ENCODE peak calls at places on chromosomes 12 and 14, in six cellular contexts. D is body of pancreas, J is tibial nerve, G is A549, E is IMR-90, F is spleen. W is an unnamed sample.

GRCh38 chr12:20220339-20220738 is 148.0 kb upstream of the PDE3A start:
- DNase-seq in E (peak; percentile 34), F (no peak), D (no peak), J (no peak), G (no peak), W (no peak)

GRCh38 chr12:7994731-7995205 is 37.7 kb upstream of the FOXJ2 start:
- DNase-seq in D (no peak), G (no peak), F (no peak), J (no peak), E (peak; percentile 97), W (no peak)

GRCh38 chr14:91892918-91893527 is 25.7 kb upstream of the TC2N start:
- DNase-seq in G (peak; percentile 38), E (no peak), J (no peak), D (no peak), F (no peak), W (no peak)

GRCh38 chr12:112148031-112148513 is 22.7 kb downstream of the TRAFD1 start:
- DNase-seq in J (no peak), E (peak; percentile 79), F (no peak), D (no peak), G (no peak), W (no peak)

GRCh38 chr14:101458536-101459391 is 102.5 kb upstream of the DIO3 start:
- DNase-seq in G (no peak), J (no peak), E (no peak), F (peak; percentile 54), D (no peak), W (no peak)

GRCh38 chr12:105659355-105660075 is 329.0 kb downstream of the C12orf75 start:
- DNase-seq in E (no peak), D (no peak), G (no peak), F (no peak), J (peak; percentile 28), W (no peak)

GRCh38 chr14:99572173-99572999 is 31.6 kb downstream of the CCDC85C start:
- DNase-seq in E (no peak), G (no peak), F (no peak), D (peak; percentile 55), J (no peak), W (peak; percentile 71)

GRCh38 chr12:81863406-81863805 is 104.3 kb upstream of the PPFIA2 start:
- DNase-seq in D (no peak), E (no peak), G (no peak), J (no peak), F (no peak), W (no peak)

GRCh38 chr12:49720214-49720613 is 13.0 kb upstream of the FMNL3 start:
- DNase-seq in D (no peak), G (no peak), E (no peak), F (no peak), J (no peak), W (no peak)

GRCh38 chr12:106311139-106311538 is 8.6 kb downstream of the TCP11L2 start:
- DNase-seq in E (no peak), F (no peak), J (no peak), G (no peak), D (no peak), W (no peak)

GRCh38 chr14:101435546-101435945 is 125.7 kb upstream of the DIO3 start:
- DNase-seq in G (no peak), D (no peak), E (no peak), J (no peak), F (no peak), W (no peak)

GRCh38 chr12:105100207-105100985 is 7.1 kb upstream of the WASHC4 start:
- DNase-seq in F (no peak), J (no peak), G (no peak), D (no peak), E (peak; percentile 76), W (no peak)

GRCh38 chr14:58805057-58805456 is 167.3 kb downstream of the DACT1 start:
- DNase-seq in E (peak; percentile 4), F (no peak), G (no peak), D (no peak), J (peak; percentile 21), W (no peak)

GRCh38 chr12:121005346-121005815 is 10.9 kb downstream of the C12orf43 start:
- DNase-seq in G (no peak), E (peak; percentile 23), J (no peak), F (peak; percentile 81), D (peak; percentile 36), W (no peak)

GRCh38 chr14:94823556-94824341 is 53.8 kb upstream of the GSC start:
- DNase-seq in F (no peak), E (no peak), G (peak; percentile 31), D (no peak), J (no peak), W (no peak)

GRCh38 chr12:120562906-120563305 is 18.3 kb downstream of the POP5 start:
- DNase-seq in J (no peak), D (no peak), G (no peak), F (no peak), E (no peak), W (no peak)

GRCh38 chr12:93582351-93582750 is 9.9 kb downstream of the SOCS2 start:
- DNase-seq in J (no peak), D (no peak), E (no peak), F (no peak), G (no peak), W (no peak)

GRCh38 chr14:71117839-71118743 is 210.8 kb downstream of the PCNX1 start:
- DNase-seq in D (peak; percentile 25), F (no peak), E (peak; percentile 78), J (no peak), G (no peak), W (no peak)

GRCh38 chr12:109701064-109701463 is 12.6 kb upstream of the FAM222A start:
- DNase-seq in J (no peak), E (no peak), D (no peak), G (no peak), F (no peak), W (no peak)

GRCh38 chr12:89575405-89575804 is 49.6 kb upstream of the POC1B start:
- DNase-seq in D (no peak), J (no peak), E (peak; percentile 9), F (no peak), G (no peak), W (no peak)

DNA sequence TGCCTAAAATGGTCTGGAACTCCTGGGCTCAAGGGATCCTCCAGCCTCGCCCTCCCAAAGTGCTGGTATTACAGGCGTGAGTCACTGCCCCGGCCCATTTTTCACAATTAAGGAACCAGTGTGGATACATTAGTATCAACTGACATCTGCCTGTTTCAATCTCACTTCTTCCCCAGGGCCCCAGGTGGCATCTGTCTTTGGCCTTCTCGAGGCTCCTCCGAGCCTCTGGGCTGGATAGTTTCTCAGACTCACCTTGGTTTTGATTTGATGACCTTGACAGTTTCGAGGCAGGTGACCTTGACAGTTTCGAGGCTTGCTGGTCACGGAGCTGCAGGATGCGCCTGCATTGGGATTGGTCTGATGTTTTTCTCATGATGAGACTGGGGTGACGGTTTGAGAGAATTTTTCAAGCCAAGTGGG is 41.0 kb upstream of the NCOR2 start:
- DNase-seq in D (no peak), G (no peak), J (no peak), E (no peak), F (no peak), W (no peak)
- H3K4me1 ChIP-seq in D (peaks cover 19% of the 10 kb centered on the region), G (peaks cover 49% of the 10 kb centered on the region), J (peaks cover 13% of the 10 kb centered on the region), E (peaks cover 2% of the 10 kb centered on the region), F (peaks cover 48% of the 10 kb centered on the region), W (peaks cover 14% of the 10 kb centered on the region)

GRCh38 chr12:6386522-6386921 is 2.6 kb downstream of the LTBR start:
- DNase-seq in F (no peak), E (no peak), G (no peak), D (no peak), J (no peak), W (no peak)

GRCh38 chr12:6382371-6382770 is 1.6 kb upstream of the LTBR start:
- DNase-seq in G (no peak), E (no peak), J (no peak), F (no peak), D (no peak), W (no peak)

GRCh38 chr12:6386038-6386437 is 2.1 kb downstream of the LTBR start:
- DNase-seq in D (no peak), F (no peak), J (no peak), G (no peak), E (no peak), W (no peak)

GRCh38 chr12:6384499-6385436 is 806 bp downstream of the LTBR start:
- DNase-seq in J (no peak), F (no peak), D (no peak), E (no peak), G (no peak), W (no peak)

DNA sequence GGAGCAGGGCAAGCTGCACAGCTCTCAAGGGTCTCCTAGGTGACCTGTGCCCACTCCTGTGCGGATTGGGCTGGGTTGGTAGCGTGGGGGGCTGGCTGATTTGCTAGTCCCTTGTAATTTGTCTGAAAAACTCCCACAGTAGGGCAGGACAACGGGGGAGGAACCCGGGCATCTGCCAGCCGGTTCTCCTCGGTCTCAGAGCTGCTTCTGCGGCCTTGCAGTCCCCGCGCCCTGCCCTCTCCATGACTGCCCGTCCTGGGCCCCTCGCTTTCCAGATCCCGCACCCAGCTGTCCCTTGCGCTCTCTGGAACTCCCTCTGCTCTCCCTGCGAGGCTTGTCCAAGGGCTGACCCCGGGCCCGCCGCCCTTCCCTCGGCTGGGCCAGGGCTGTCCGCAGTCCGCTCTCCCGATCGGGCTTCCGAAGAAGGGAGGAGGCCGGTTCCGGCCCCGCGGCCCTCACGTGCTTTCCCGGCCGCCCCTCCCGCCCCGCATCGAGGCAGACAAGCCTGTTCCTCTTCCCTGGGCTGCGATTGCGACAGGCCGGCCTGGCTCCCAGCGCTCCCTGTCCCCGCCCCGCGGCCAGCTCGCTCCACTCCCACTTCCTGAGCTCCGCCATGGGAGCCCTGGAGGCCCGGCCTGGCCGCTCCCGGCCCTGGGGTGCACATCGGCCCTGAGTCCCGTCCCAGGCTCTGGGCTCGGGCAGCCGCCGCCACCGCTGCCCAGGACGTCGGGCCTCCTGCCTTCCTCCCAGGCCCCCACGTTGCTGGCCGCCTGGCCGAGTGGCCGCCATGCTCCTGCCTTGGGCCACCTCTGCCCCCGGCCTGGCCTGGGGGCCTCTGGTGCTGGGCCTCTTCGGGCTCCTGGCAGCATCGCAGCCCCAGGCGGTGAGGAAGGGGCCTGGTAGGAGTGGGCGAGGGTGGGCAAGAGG is at the start of gene LTBR:
- DNase-seq in F (peak; percentile 97), G (peak; percentile 83), D (peak; percentile 97), J (peak; percentile 90), E (peak; percentile 90), W (peak; percentile 97)
- TF ChIP-seq POLR2A in F (no peak), G (peak; percentile 66), D (peak; percentile 89), J (peak; percentile 37), E (peak; percentile 79), W (peak; percentile 95)

DNA sequence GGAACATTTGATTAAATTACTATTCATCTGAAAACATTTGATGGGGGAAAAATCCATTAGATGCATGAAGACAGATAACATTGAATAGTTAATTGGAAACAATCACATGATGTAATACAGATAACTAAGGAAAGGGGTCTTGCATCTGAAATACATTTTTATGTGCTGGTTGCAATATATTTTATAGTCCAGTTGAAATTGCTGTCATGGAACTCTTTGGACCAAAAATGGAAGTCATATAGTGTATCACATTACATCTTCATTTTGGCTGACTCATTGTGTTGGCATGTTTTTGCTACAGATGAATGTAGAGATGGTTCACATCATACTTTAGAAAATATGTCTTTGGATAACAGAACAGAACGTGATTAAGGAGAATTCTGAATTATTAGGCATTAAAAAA is 43.0 kb upstream of the GNPNAT1 start:
- DNase-seq in F (no peak), J (no peak), G (peak; percentile 24), D (no peak), E (peak; percentile 93), W (no peak)
- H3K4me1 ChIP-seq in F (no peaks in the 10 kb centered on the region), J (no peaks in the 10 kb centered on the region), G (peaks cover 28% of the 10 kb centered on the region), D (no peaks in the 10 kb centered on the region), E (peaks cover 8% of the 10 kb centered on the region), W (no peaks in the 10 kb centered on the region)

DNA sequence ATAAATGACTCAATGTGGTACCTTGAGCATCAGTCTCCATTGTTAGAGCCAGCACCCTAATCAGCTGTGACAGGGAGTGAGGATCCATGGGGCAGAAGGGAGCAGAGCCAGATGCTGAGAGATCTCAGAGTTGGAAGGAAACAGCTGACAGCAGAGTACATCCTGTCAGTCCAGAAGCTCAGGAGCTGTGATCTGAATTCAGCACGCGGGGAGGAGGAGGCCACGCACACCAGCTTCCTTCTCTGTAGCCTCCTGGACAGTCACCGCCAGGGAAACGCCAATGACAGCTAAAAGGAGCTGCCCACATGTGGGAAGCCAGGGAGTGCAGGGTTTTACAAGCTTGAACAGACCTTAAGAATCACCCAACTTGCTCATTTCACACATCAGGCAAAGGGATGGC is 322.5 kb upstream of the TMTC1 start:
- DNase-seq in E (no peak), D (no peak), G (no peak), F (no peak), J (no peak), W (no peak)
- TF ChIP-seq POLR2A in E (no peak), D (no peak), G (no peak), F (no peak), J (no peak), W (no peak)

W was measured in Peyer's patch.